ENCODE peak calls at places on chromosomes 16 and 17, in four cellular contexts. R, B, F and K are unnamed samples.

GRCh38 chr17:333626-334396 is 18.8 kb downstream of the RPH3AL start:
- DNase-seq in R (peak), F (no peak), B (peak), K (peak)

GRCh38 chr16:57863434-57864160 is 61.3 kb upstream of the KIFC3 start:
- DNase-seq in F (peak), R (peak), B (peak), K (no peak)

GRCh38 chr17:42535400-42536047 is 517 bp upstream of the NAGLU start:
- DNase-seq in B (no peak), R (no peak), F (no peak), K (no peak)

GRCh38 chr16:29009050-29009837 is 24.4 kb downstream of the LAT start:
- DNase-seq in B (no peak), R (no peak), F (no peak), K (peak)

GRCh38 chr17:19646788-19647696 is 1.5 kb upstream of the ALDH3A2 start:
- DNase-seq in R (no peak), B (no peak), F (peak), K (no peak)

GRCh38 chr17:63622571-63623390 is 564 bp downstream of the MAP3K3 start:
- DNase-seq in F (peak), R (peak), B (peak), K (peak)

GRCh38 chr17:46198233-46198632 is 5.0 kb upstream of the KANSL1 start:
- DNase-seq in R (no peak), B (no peak), F (peak), K (no peak)

GRCh38 chr17:6279659-6280058 is 155.3 kb downstream of the AIPL1 start:
- DNase-seq in F (peak), R (no peak), B (no peak), K (no peak)

GRCh38 chr17:77425791-77426641 is 285.2 kb downstream of the SEC14L1 start:
- DNase-seq in B (no peak), F (peak), R (no peak), K (no peak)

GRCh38 chr17:43695968-43696865 is 34.5 kb upstream of the MEOX1 start:
- DNase-seq in F (no peak), B (no peak), R (no peak), K (no peak)